ENCODE peak calls at places on chromosomes 12 and 14, in seven cellular contexts. A is Daoy; E is endothelial cell; V is non-pigmented ciliary epithelial cell; G is CD4-positive, alpha-beta memory T cell; U is PC-9; J is EH. M is an unnamed sample.

GRCh38 chr12:11763760-11764520 is 114.5 kb downstream of the ETV6 start:
- DNase-seq in J (peak; percentile 96), U (no peak), V (peak; percentile 82), G (no peak), E (no peak), A (peak; percentile 40), M (no peak)

GRCh38 chr12:121214855-121215745 is 5.2 kb downstream of the P2RX4 start:
- DNase-seq in J (peak; percentile 98), G (no peak), E (no peak), U (peak; percentile 94), A (peak; percentile 77), V (peak; percentile 86), M (no peak)

GRCh38 chr12:113120670-113121370 is 14.7 kb downstream of the RASAL1 start:
- DNase-seq in V (no peak), E (no peak), U (no peak), J (no peak), G (no peak), A (no peak), M (no peak)

GRCh38 chr12:130839770-130840355 is 813 bp upstream of the STX2 start:
- DNase-seq in A (no peak), G (no peak), J (no peak), E (no peak), V (no peak), U (no peak), M (no peak)

GRCh38 chr14:104820669-104821228 is 19.8 kb downstream of the ZBTB42 start:
- DNase-seq in V (no peak), E (peak; percentile 74), A (peak; percentile 80), J (peak; percentile 78), G (no peak), U (peak; percentile 11), M (peak; percentile 64)

GRCh38 chr14:104467641-104468040 is 111.9 kb upstream of the C14orf180 start:
- DNase-seq in U (no peak), G (no peak), V (no peak), J (no peak), A (no peak), E (no peak), M (no peak)

GRCh38 chr12:56081393-56082347 is 1.7 kb downstream of the ERBB3 start:
- DNase-seq in E (no peak), A (no peak), U (no peak), J (no peak), V (no peak), G (no peak), M (no peak)

GRCh38 chr12:69648476-69648875 is 37.8 kb upstream of the LRRC10 start:
- DNase-seq in U (no peak), J (peak; percentile 94), E (no peak), A (peak; percentile 47), V (peak; percentile 71), G (no peak), M (no peak)

GRCh38 chr12:101343893-101344292 is 63.7 kb downstream of the ARL1 start:
- DNase-seq in E (no peak), J (no peak), G (no peak), U (no peak), V (no peak), A (no peak), M (no peak)

GRCh38 chr12:11812558-11813421 is 163.3 kb downstream of the ETV6 start:
- DNase-seq in A (no peak), E (peak; percentile 52), V (no peak), U (no peak), G (peak; percentile 30), J (peak; percentile 31), M (no peak)

GRCh38 chr14:68137704-68138619 is 318.4 kb downstream of the RAD51B start:
- DNase-seq in U (peak; percentile 92), V (peak; percentile 96), E (no peak), A (peak; percentile 99), G (no peak), J (peak; percentile 99), M (no peak)

GRCh38 chr14:25800841-25801240 is 750.9 kb upstream of the STXBP6 start:
- DNase-seq in G (no peak), E (no peak), A (no peak), V (no peak), J (no peak), U (no peak), M (no peak)

GRCh38 chr14:90846511-90846910 is 30.3 kb upstream of the TTC7B start:
- DNase-seq in V (no peak), G (no peak), U (no peak), J (peak; percentile 61), E (no peak), A (no peak), M (no peak)

GRCh38 chr12:67271976-67272375 is 2.8 kb downstream of the CAND1 start:
- DNase-seq in J (peak; percentile 79), V (no peak), E (no peak), U (no peak), A (no peak), G (no peak), M (no peak)

M was measured in D341Med.